ENCODE peak calls at places on chromosomes 4 and X, in four cellular contexts. One of them, this sample, is unnamed.

GRCh38 chr4:26410385-26411293 is 79.6 kb downstream of the CCKAR start:
- DNase-seq in NCI-H1417: peak
- DNase-seq in stimulated activated CD4-positive, alpha-beta T cell treated with anti-CD3 and anti-CD28 coated beads, Interleukin-2, amount 100 ng/mL, for 24 hours: peak
- DNase-seq in breast epithelium: no peak
- DNase-seq in this sample: no peak

GRCh38 chrX:22366166-22366702 is 93.5 kb downstream of the CBLL2 start:
- DNase-seq in breast epithelium: no peak
- DNase-seq in stimulated activated CD4-positive, alpha-beta T cell treated with anti-CD3 and anti-CD28 coated beads, Interleukin-2, amount 100 ng/mL, for 24 hours: no peak
- DNase-seq in NCI-H1417: no peak
- DNase-seq in this sample: no peak

GRCh38 chr4:87219648-87220093 is 747 bp downstream of the KLHL8 start:
- DNase-seq in NCI-H1417: peak
- DNase-seq in stimulated activated CD4-positive, alpha-beta T cell treated with anti-CD3 and anti-CD28 coated beads, Interleukin-2, amount 100 ng/mL, for 24 hours: peak
- DNase-seq in breast epithelium: no peak
- DNase-seq in this sample: peak

GRCh38 chr4:142558851-142559250 is 287.2 kb downstream of the INPP4B start:
- DNase-seq in stimulated activated CD4-positive, alpha-beta T cell treated with anti-CD3 and anti-CD28 coated beads, Interleukin-2, amount 100 ng/mL, for 24 hours: no peak
- DNase-seq in breast epithelium: no peak
- DNase-seq in NCI-H1417: no peak
- DNase-seq in this sample: no peak

GRCh38 chr4:176789955-176790354 is 2.8 kb downstream of the VEGFC start:
- DNase-seq in breast epithelium: no peak
- DNase-seq in NCI-H1417: no peak
- DNase-seq in stimulated activated CD4-positive, alpha-beta T cell treated with anti-CD3 and anti-CD28 coated beads, Interleukin-2, amount 100 ng/mL, for 24 hours: no peak
- DNase-seq in this sample: no peak

GRCh38 chr4:95572304-95572991 is 23.7 kb upstream of the UNC5C start:
- DNase-seq in stimulated activated CD4-positive, alpha-beta T cell treated with anti-CD3 and anti-CD28 coated beads, Interleukin-2, amount 100 ng/mL, for 24 hours: no peak
- DNase-seq in NCI-H1417: no peak
- DNase-seq in breast epithelium: peak
- DNase-seq in this sample: peak

GRCh38 chr4:111216791-111217190 is 593.9 kb upstream of the PITX2 start:
- DNase-seq in stimulated activated CD4-positive, alpha-beta T cell treated with anti-CD3 and anti-CD28 coated beads, Interleukin-2, amount 100 ng/mL, for 24 hours: no peak
- DNase-seq in NCI-H1417: no peak
- DNase-seq in breast epithelium: no peak
- DNase-seq in this sample: no peak

GRCh38 chr4:56705870-56706400 is 24.8 kb upstream of the HOPX start:
- DNase-seq in NCI-H1417: no peak
- DNase-seq in breast epithelium: no peak
- DNase-seq in stimulated activated CD4-positive, alpha-beta T cell treated with anti-CD3 and anti-CD28 coated beads, Interleukin-2, amount 100 ng/mL, for 24 hours: no peak
- DNase-seq in this sample: no peak

GRCh38 chrX:10797493-10797892 is 177.1 kb upstream of the MID1 start:
- DNase-seq in breast epithelium: no peak
- DNase-seq in NCI-H1417: no peak
- DNase-seq in stimulated activated CD4-positive, alpha-beta T cell treated with anti-CD3 and anti-CD28 coated beads, Interleukin-2, amount 100 ng/mL, for 24 hours: no peak
- DNase-seq in this sample: no peak

GRCh38 chr4:157837071-157837470 is 335.8 kb downstream of the GASK1B start:
- DNase-seq in NCI-H1417: no peak
- DNase-seq in breast epithelium: no peak
- DNase-seq in stimulated activated CD4-positive, alpha-beta T cell treated with anti-CD3 and anti-CD28 coated beads, Interleukin-2, amount 100 ng/mL, for 24 hours: no peak
- DNase-seq in this sample: no peak

GRCh38 chr4:66062044-66062443 is 391.8 kb upstream of the EPHA5 start:
- DNase-seq in breast epithelium: no peak
- DNase-seq in stimulated activated CD4-positive, alpha-beta T cell treated with anti-CD3 and anti-CD28 coated beads, Interleukin-2, amount 100 ng/mL, for 24 hours: no peak
- DNase-seq in NCI-H1417: no peak
- DNase-seq in this sample: no peak

GRCh38 chr4:98662619-98663225 is 4.3 kb upstream of the TSPAN5 start:
- DNase-seq in NCI-H1417: no peak
- DNase-seq in stimulated activated CD4-positive, alpha-beta T cell treated with anti-CD3 and anti-CD28 coated beads, Interleukin-2, amount 100 ng/mL, for 24 hours: peak
- DNase-seq in breast epithelium: no peak
- DNase-seq in this sample: no peak